ENCODE peak calls at places on chromosomes 7 and 10, in eight cellular contexts. F is MM.1S, G is PC-3, M is OCI-LY7, X is GM23338, V is hepatocyte, D is SK-N-SH, R is HCT116. L is an unnamed sample.

GRCh38 chr7:37357277-37357996 is 91.2 kb downstream of the ELMO1 start:
- DNase-seq in F (no peak), G (no peak), M (no peak), X (no peak), V (no peak), D (no peak), R (no peak), L (no peak)

GRCh38 chr7:103009466-103010219 is 65.0 kb downstream of the FBXL13 start:
- DNase-seq in F (peak; percentile 91), G (no peak), M (peak; percentile 75), X (no peak), V (no peak), D (no peak), R (no peak), L (no peak)

GRCh38 chr10:132036887-132037675 is 28.7 kb upstream of the JAKMIP3 start:
- DNase-seq in F (no peak), G (no peak), M (no peak), X (peak; percentile 76), V (no peak), D (no peak), R (no peak), L (no peak)

GRCh38 chr10:126459878-126460481 is 71.7 kb upstream of the ADAM12 start:
- DNase-seq in F (no peak), G (peak; percentile 94), M (no peak), X (no peak), V (peak; percentile 30), D (no peak), R (peak; percentile 72), L (peak; percentile 74)

GRCh38 chr10:57716884-57717283 is 550.8 kb downstream of the IPMK start:
- DNase-seq in F (peak; percentile 37), G (peak; percentile 78), M (no peak), X (peak; percentile 52), V (peak; percentile 25), D (no peak), R (no peak), L (no peak)

GRCh38 chr10:43816351-43817321 is 168.0 kb upstream of the ZNF32 start:
- DNase-seq in F (peak; percentile 82), G (peak; percentile 50), M (peak; percentile 51), X (no peak), V (peak; percentile 58), D (peak; percentile 58), R (no peak), L (no peak)

GRCh38 chr10:75926763-75927162 is 495.3 kb downstream of the LRMDA start:
- DNase-seq in F (no peak), G (no peak), M (peak; percentile 2), X (peak; percentile 14), V (no peak), D (no peak), R (peak; percentile 24), L (peak; percentile 38)

GRCh38 chr7:138892016-138892630 is 89.1 kb downstream of the KIAA1549 start:
- DNase-seq in F (no peak), G (peak; percentile 52), M (no peak), X (no peak), V (no peak), D (no peak), R (no peak), L (peak; percentile 65)

GRCh38 chr7:77655361-77655760 is 40.9 kb upstream of the RSBN1L start:
- DNase-seq in F (no peak), G (no peak), M (no peak), X (no peak), V (no peak), D (no peak), R (no peak), L (no peak)

GRCh38 chr10:17910144-17910789 is 41.5 kb upstream of the SLC39A12 start:
- DNase-seq in F (peak; percentile 59), G (peak; percentile 51), M (peak; percentile 50), X (peak; percentile 81), V (peak; percentile 72), D (peak; percentile 38), R (peak; percentile 46), L (no peak)

GRCh38 chr10:92689663-92690210 is at the start of gene HHEX:
- DNase-seq in F (peak; percentile 62), G (peak; percentile 78), M (peak; percentile 74), X (no peak), V (peak; percentile 67), D (peak; percentile 87), R (peak; percentile 37), L (peak; percentile 61)

GRCh38 chr7:135670179-135670578 is 7.9 kb downstream of the STMP1 start:
- DNase-seq in F (no peak), G (peak; percentile 10), M (no peak), X (no peak), V (no peak), D (no peak), R (no peak), L (no peak)

GRCh38 chr10:75974080-75974479 is 542.7 kb downstream of the LRMDA start:
- DNase-seq in F (no peak), G (peak; percentile 93), M (no peak), X (no peak), V (no peak), D (no peak), R (no peak), L (no peak)

GRCh38 chr10:110010076-110011069 is 2.6 kb downstream of the ADD3 start:
- DNase-seq in F (peak; percentile 81), G (no peak), M (peak; percentile 51), X (no peak), V (no peak), D (no peak), R (no peak), L (no peak)

GRCh38 chr7:142488842-142489241 is 231.0 kb upstream of the PRSS58 start:
- DNase-seq in F (no peak), G (peak; percentile 59), M (no peak), X (no peak), V (no peak), D (no peak), R (peak; percentile 18), L (no peak)

GRCh38 chr10:13788320-13788600 is 201.5 kb downstream of the PRPF18 start:
- DNase-seq in F (no peak), G (no peak), M (no peak), X (no peak), V (no peak), D (no peak), R (no peak), L (no peak)

GRCh38 chr7:100632951-100633717 is 8.2 kb downstream of the TFR2 start:
- DNase-seq in F (no peak), G (peak; percentile 14), M (peak; percentile 84), X (peak; percentile 65), V (peak; percentile 73), D (peak; percentile 95), R (no peak), L (peak; percentile 73)
- H2AFZ ChIP-seq in F (peak overlapping the region; percentile 51), G (peak overlapping the region; percentile 59), M (peak overlapping the region; percentile 91), X (peak overlapping the region; percentile 97), V (peak overlapping the region; percentile 77), D (peak overlapping the region; percentile 93), R (peak overlapping the region; percentile 78), L (peak overlapping the region; percentile 99)

GRCh38 chr7:10912077-10912476 is 61.6 kb upstream of the PHF14 start:
- DNase-seq in F (no peak), G (no peak), M (no peak), X (no peak), V (no peak), D (no peak), R (no peak), L (no peak)
- TF ChIP-seq CTCF in F (no peak), G (no peak), M (no peak), X (no peak), V (no peak), D (no peak), R (no peak), L (no peak)

DNA sequence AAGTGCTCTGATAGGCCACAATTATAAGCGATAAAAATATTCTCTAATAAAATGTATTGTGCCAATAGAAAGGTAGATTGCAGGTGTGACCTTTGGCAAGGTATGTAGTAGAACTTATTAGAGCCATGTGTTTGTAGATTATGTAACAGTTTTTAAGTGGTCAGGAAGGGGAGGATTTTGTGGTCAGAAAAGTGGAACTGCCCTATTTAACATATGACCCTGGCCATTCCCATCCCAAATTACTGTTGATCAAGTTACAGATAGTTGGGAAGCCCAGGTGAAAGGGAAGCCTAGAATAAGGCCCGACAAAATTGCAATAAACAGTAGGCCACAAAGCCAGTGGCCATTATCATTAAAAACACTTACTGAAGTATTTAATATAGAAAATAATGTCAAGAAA is 89.2 kb downstream of the SPAG6 start:
- DNase-seq in F (no peak), G (peak; percentile 51), M (no peak), X (no peak), V (no peak), D (no peak), R (no peak), L (peak; percentile 75)
- H3K9me2 ChIP-seq in F (no peaks in the 10 kb centered on the region), G (no peaks in the 10 kb centered on the region), M (no peaks in the 10 kb centered on the region), X (no peaks in the 10 kb centered on the region), V (no peaks in the 10 kb centered on the region), D (no peaks in the 10 kb centered on the region), R (no peaks in the 10 kb centered on the region), L (no peaks in the 10 kb centered on the region)

GRCh38 chr10:11395581-11396310 is 215.7 kb downstream of the USP6NL start:
- DNase-seq in F (no peak), G (no peak), M (no peak), X (no peak), V (no peak), D (no peak), R (no peak), L (no peak)
- H2AFZ ChIP-seq in F (no peak overlapping the region), G (no peak overlapping the region), M (no peak overlapping the region), X (no peak overlapping the region), V (no peak overlapping the region), D (no peak overlapping the region), R (no peak overlapping the region), L (no peak overlapping the region)

L was measured in PC-9.